ENCODE peak calls at places on chromosomes 7 and 10, in four cellular contexts. K is IMR-90, O is right lobe of liver, I is cardiac muscle cell. H is an unnamed sample. For H3K9me3, the result is how much of the 10 kb centered on the place peaks cover.

GRCh38 chr10:81814842-81815241 is 60.2 kb upstream of the NRG3 start:
- DNase-seq in K (no peak), O (no peak), I (no peak), H (no peak)

GRCh38 chr10:25557136-25557535 is 376.9 kb upstream of the MYO3A start:
- DNase-seq in K (no peak), O (no peak), I (peak), H (no peak)

GRCh38 chr7:944744-945143 is 9.7 kb downstream of the ADAP1 start:
- DNase-seq in K (no peak), O (no peak), I (no peak), H (no peak)

GRCh38 chr7:127064-127598 is 65.2 kb upstream of the FAM20C start:
- DNase-seq in K (no peak), O (no peak), I (no peak), H (no peak)

GRCh38 chr10:61754553-61755540 is 92.1 kb downstream of the CABCOCO1 start:
- DNase-seq in K (peak), O (no peak), I (no peak), H (no peak)

GRCh38 chr7:78178319-78178718 is 379.7 kb downstream of the PHTF2 start:
- DNase-seq in K (peak), O (no peak), I (no peak), H (no peak)

GRCh38 chr7:16446508-16446907 is 19.0 kb downstream of the SOSTDC1 start:
- DNase-seq in K (no peak), O (no peak), I (no peak), H (no peak)

GRCh38 chr10:132516771-132517725 is 20.5 kb upstream of the INPP5A start:
- DNase-seq in K (peak), O (peak), I (peak), H (peak)

GRCh38 chr7:139823855-139824670 is 5.0 kb upstream of the TBXAS1 start:
- DNase-seq in K (peak), O (no peak), I (peak), H (peak)

GRCh38 chr10:129586897-129587443 is 119.9 kb downstream of the MGMT start:
- DNase-seq in K (peak), O (no peak), I (no peak), H (no peak)

GRCh38 chr10:77320852-77321496 is 316.6 kb downstream of the KCNMA1 start:
- DNase-seq in K (peak), O (no peak), I (peak), H (peak)

GRCh38 chr10:78516236-78516635 is 482.6 kb downstream of the RPS24 start:
- DNase-seq in K (no peak), O (no peak), I (no peak), H (no peak)

GRCh38 chr7:83820641-83821040 is 171.7 kb upstream of the SEMA3E start:
- DNase-seq in K (no peak), O (no peak), I (no peak), H (no peak)

GRCh38 chr10:89792187-89792586 is 90.8 kb downstream of the KIF20B start:
- DNase-seq in K (peak), O (no peak), I (peak), H (no peak)

GRCh38 chr10:101576229-101576863 is 11.7 kb downstream of the POLL start:
- DNase-seq in K (peak), O (no peak), I (no peak), H (no peak)

GRCh38 chr7:151518105-151518780 is 1.5 kb downstream of the RHEB start:
- DNase-seq in K (peak), O (peak), I (peak), H (no peak)

DNA sequence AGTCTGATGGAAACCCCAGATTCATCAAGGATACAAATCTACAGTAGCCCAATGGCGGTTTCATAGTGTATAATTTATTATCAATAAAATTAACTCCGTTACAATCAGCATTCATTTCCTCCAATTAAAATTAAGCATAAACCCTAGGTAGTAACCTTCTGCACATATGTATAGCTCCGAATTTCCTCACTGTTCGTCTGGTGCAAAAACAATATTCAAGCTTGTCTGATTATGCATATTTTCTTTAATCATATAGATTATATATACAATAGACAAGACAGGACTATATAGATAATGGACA is 2.8 kb downstream of the HOXA9 start:
- DNase-seq in K (no peak), O (no peak), I (no peak), H (no peak)
- H3K27ac ChIP-seq in K (no peak), O (no peak), I (no peak), H (no peak)

GRCh38 chr7:106290319-106290718 is 5.5 kb upstream of the NAMPT start:
- DNase-seq in K (no peak), O (no peak), I (no peak), H (no peak)

GRCh38 chr7:106291247-106291646 is 6.5 kb upstream of the NAMPT start:
- DNase-seq in K (no peak), O (no peak), I (no peak), H (no peak)

GRCh38 chr7:106289848-106290247 is 5.1 kb upstream of the NAMPT start:
- DNase-seq in K (peak), O (no peak), I (no peak), H (no peak)

GRCh38 chr7:106294334-106294733 is 9.6 kb upstream of the NAMPT start:
- DNase-seq in K (no peak), O (no peak), I (no peak), H (no peak)
- TF ChIP-seq CTCF in K (peak), O (no peak), I (no peak), H (peak)

GRCh38 chr7:55073051-55073511 is 54.3 kb downstream of the EGFR start:
- DNase-seq in K (peak), O (no peak), I (no peak), H (no peak)
- H3K9me3 ChIP-seq in K (under half), O (under half), I (under half), H (under half)

DNA sequence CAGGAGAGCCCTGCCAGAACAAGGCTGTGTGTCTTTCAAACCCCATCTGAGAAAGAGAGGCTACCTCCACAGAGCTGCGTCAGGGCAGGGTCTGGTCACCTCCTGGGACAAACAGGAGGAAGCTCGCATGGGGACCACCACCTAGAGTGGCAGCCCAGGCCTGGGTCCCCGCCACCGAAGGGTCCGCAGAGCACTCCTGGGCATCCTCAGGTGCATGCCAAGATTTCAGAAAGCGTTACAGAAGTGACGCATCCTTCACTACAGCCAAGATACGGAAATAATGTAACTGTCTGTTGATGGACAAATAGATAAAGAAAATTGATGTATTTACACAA is 42.6 kb downstream of the GSDME start:
- DNase-seq in K (no peak), O (no peak), I (no peak), H (no peak)
- H3K27ac ChIP-seq in K (no peak), O (no peak), I (no peak), H (no peak)